ENCODE peak calls at places on chromosomes 12 and 14, in four cellular contexts. I, M, W and J are unnamed samples.

GRCh38 chr14:61585598-61586538 is 109.4 kb upstream of the HIF1A start:
- DNase-seq in I (no peak), M (no peak), W (peak; percentile 77), J (no peak)

GRCh38 chr12:32477714-32478113 is 78.4 kb downstream of the FGD4 start:
- DNase-seq in I (no peak), M (no peak), W (no peak), J (no peak)

GRCh38 chr14:80987235-80988032 is 32.0 kb downstream of the TSHR start:
- DNase-seq in I (peak; percentile 2), M (peak; percentile 31), W (peak; percentile 83), J (no peak)

GRCh38 chr12:124564232-124564958 is 3.0 kb downstream of the NCOR2 start:
- DNase-seq in I (no peak), M (no peak), W (no peak), J (no peak)

GRCh38 chr12:125136702-125137101 is 71.5 kb downstream of the AACS start:
- DNase-seq in I (no peak), M (no peak), W (no peak), J (no peak)

GRCh38 chr12:45282411-45282810 is 66.5 kb downstream of the ANO6 start:
- DNase-seq in I (no peak), M (no peak), W (no peak), J (no peak)

GRCh38 chr14:20683896-20684661 is at the start of gene RNASE4:
- DNase-seq in I (peak; percentile 63), M (peak; percentile 79), W (peak; percentile 82), J (no peak)

GRCh38 chr12:113056631-113057488 is at the start of gene DTX1:
- DNase-seq in I (no peak), M (peak; percentile 27), W (no peak), J (no peak)

GRCh38 chr14:69012251-69012953 is 33.3 kb upstream of the ACTN1 start:
- DNase-seq in I (no peak), M (no peak), W (no peak), J (no peak)

GRCh38 chr12:5022465-5023061 is 21.1 kb upstream of the KCNA5 start:
- DNase-seq in I (no peak), M (peak; percentile 21), W (peak; percentile 46), J (no peak)

GRCh38 chr12:52204931-52205505 is 13.2 kb upstream of the KRT80 start:
- DNase-seq in I (no peak), M (no peak), W (no peak), J (no peak)

GRCh38 chr12:1634149-1634548 is 5.1 kb downstream of the WNT5B start:
- DNase-seq in I (no peak), M (no peak), W (no peak), J (no peak)

GRCh38 chr12:62006076-62006732 is 254.0 kb upstream of the USP15 start:
- DNase-seq in I (no peak), M (no peak), W (peak; percentile 63), J (no peak)

GRCh38 chr12:100138048-100138907 is 4.4 kb downstream of the BLTP3B start:
- DNase-seq in I (no peak), M (no peak), W (peak; percentile 45), J (no peak)

GRCh38 chr14:104349950-104350349 is 211.6 kb downstream of the KIF26A start:
- DNase-seq in I (no peak), M (no peak), W (no peak), J (no peak)

GRCh38 chr14:82528011-82528410 is 994.4 kb upstream of the SEL1L start:
- DNase-seq in I (no peak), M (no peak), W (no peak), J (no peak)

GRCh38 chr12:120529641-120530314 is 820 bp upstream of the COQ5 start:
- DNase-seq in I (no peak), M (no peak), W (peak; percentile 61), J (no peak)

GRCh38 chr12:82383930-82384513 is 25.7 kb downstream of the METTL25 start:
- DNase-seq in I (no peak), M (no peak), W (peak; percentile 51), J (no peak)

GRCh38 chr14:49505026-49505766 is 81.0 kb downstream of the RPS29 start:
- DNase-seq in I (no peak), M (no peak), W (no peak), J (no peak)

GRCh38 chr14:60310086-60310684 is 61.2 kb downstream of the PPM1A start:
- DNase-seq in I (no peak), M (no peak), W (no peak), J (no peak)

GRCh38 chr12:77062396-77062795 is 3.0 kb downstream of the E2F7 start:
- DNase-seq in I (no peak), M (no peak), W (no peak), J (no peak)

GRCh38 chr12:2111816-2112215 is 59.0 kb downstream of the CACNA1C start:
- DNase-seq in I (no peak), M (no peak), W (no peak), J (no peak)

GRCh38 chr12:121060149-121061001 is 21.3 kb upstream of the OASL start:
- DNase-seq in I (no peak), M (no peak), W (peak; percentile 52), J (no peak)

GRCh38 chr14:71709076-71709475 is 223.2 kb upstream of the RGS6 start:
- DNase-seq in I (no peak), M (no peak), W (no peak), J (no peak)